ENCODE peak calls at places on chromosomes 4 and X, in seven cellular contexts. G is IMR-90, C is neuronal stem cell, T is H1, V is H9, A is mesenchymal stem cell, B is mesendoderm. M is an unnamed sample.

GRCh38 chr4:4762300-4762699 is 97.2 kb upstream of the MSX1 start:
- DNase-seq in G (no peak), C (no peak), T (no peak), V (no peak), A (no peak), B (no peak), M (no peak)

GRCh38 chr4:111991797-111992196 is 153.5 kb upstream of the FAM241A start:
- DNase-seq in G (peak), C (no peak), T (no peak), V (no peak), A (peak), B (no peak), M (peak)

GRCh38 chr4:70240192-70240591 is 2.2 kb upstream of the CSN3 start:
- DNase-seq in G (peak), C (no peak), T (no peak), V (no peak), A (peak), B (peak), M (peak)

GRCh38 chrX:15737957-15738685 is at the start of gene CA5B:
- DNase-seq in G (peak), C (peak), T (peak), V (peak), A (peak), B (peak), M (peak)

GRCh38 chr4:1047976-1048780 is 36.8 kb downstream of the FGFRL1 start:
- DNase-seq in G (no peak), C (no peak), T (peak), V (peak), A (no peak), B (no peak), M (no peak)

GRCh38 chr4:112170451-112170993 is 25.3 kb downstream of the FAM241A start:
- DNase-seq in G (peak), C (no peak), T (no peak), V (no peak), A (peak), B (peak), M (peak)

GRCh38 chr4:38884254-38884653 is 16.6 kb downstream of the FAM114A1 start:
- DNase-seq in G (no peak), C (no peak), T (no peak), V (no peak), A (no peak), B (no peak), M (no peak)

GRCh38 chrX:123487226-123487625 is 245.6 kb downstream of the THOC2 start:
- DNase-seq in G (no peak), C (no peak), T (no peak), V (no peak), A (no peak), B (no peak), M (peak)

GRCh38 chr4:110197421-110198398 is 705 bp downstream of the ELOVL6 start:
- DNase-seq in G (peak), C (no peak), T (peak), V (peak), A (peak), B (peak), M (peak)

GRCh38 chr4:110202024-110202423 is 3.6 kb upstream of the ELOVL6 start:
- DNase-seq in G (no peak), C (no peak), T (no peak), V (no peak), A (no peak), B (no peak), M (no peak)

GRCh38 chr4:110201502-110201901 is 3.1 kb upstream of the ELOVL6 start:
- DNase-seq in G (no peak), C (no peak), T (no peak), V (no peak), A (no peak), B (peak), M (no peak)

GRCh38 chr4:110198472-110199419 is at the start of gene ELOVL6:
- DNase-seq in G (peak), C (peak), T (peak), V (peak), A (peak), B (peak), M (peak)

DNA sequence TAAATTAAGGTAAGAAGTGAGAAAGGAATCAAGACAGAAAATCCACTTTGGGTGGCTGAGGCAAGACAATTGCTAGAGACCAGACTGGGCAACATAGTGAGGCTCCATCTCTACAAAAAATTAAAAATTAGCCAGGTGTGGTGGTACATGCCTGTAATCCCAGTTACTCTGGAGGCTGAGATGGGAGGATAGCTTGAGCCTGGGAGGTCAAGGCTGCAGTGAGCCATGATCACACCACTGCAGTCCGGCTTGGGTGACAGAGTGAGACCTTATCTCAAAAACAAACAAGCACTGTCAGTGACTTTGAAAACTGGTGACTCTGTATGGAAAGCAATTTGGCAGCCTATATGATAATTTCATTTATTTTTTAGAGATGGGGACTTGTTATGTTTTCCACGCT is 2.3 kb upstream of the ELOVL6 start:
- DNase-seq in G (no peak), C (no peak), T (no peak), V (no peak), A (no peak), B (no peak), M (no peak)
- H2BK120ac ChIP-seq in G (no peak), C (no peak), T (no peak), V (no peak), A (no peak), B (no peak), M (no peak)

GRCh38 chrX:105451426-105451825 is 230.9 kb upstream of the TEX13A start:
- DNase-seq in G (peak), C (no peak), T (no peak), V (no peak), A (peak), B (no peak), M (no peak)
- H2BK120ac ChIP-seq in G (no peak), C (no peak), T (no peak), V (no peak), A (no peak), B (no peak), M (no peak)

DNA sequence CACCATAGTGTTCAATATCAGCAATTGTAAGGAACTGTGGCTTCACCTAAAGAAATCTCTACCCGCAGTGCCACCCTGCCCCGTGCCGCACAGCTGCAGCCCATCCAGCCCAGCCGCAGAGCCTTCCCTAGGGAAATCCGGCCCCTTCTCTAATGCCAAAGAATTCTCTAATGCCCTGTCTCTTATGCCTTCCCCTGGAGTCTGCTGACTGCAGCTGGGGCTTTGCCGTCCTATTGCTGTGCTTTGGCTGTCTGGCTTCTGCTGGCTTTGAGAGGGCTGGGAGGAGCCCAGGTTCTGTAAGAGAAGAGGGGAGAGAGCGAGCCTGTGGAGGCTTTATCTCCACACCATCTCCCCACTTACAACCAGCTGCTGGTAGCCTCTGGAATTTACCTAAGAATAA is 85.9 kb upstream of the HELT start:
- DNase-seq in G (no peak), C (no peak), T (peak), V (no peak), A (no peak), B (peak), M (peak)
- H2BK120ac ChIP-seq in G (no peak), C (no peak), T (no peak), V (no peak), A (no peak), B (no peak), M (no peak)

GRCh38 chr4:94673961-94674360 is 83.8 kb upstream of the BMPR1B start:
- DNase-seq in G (no peak), C (no peak), T (no peak), V (no peak), A (no peak), B (no peak), M (no peak)

GRCh38 chr4:94665500-94666398 is 92.0 kb upstream of the BMPR1B start:
- DNase-seq in G (no peak), C (no peak), T (no peak), V (no peak), A (no peak), B (no peak), M (no peak)

GRCh38 chr4:94669672-94670664 is 87.8 kb upstream of the BMPR1B start:
- DNase-seq in G (no peak), C (no peak), T (no peak), V (no peak), A (no peak), B (no peak), M (no peak)

GRCh38 chr4:94671113-94671512 is 86.6 kb upstream of the BMPR1B start:
- DNase-seq in G (no peak), C (no peak), T (no peak), V (no peak), A (no peak), B (no peak), M (no peak)

GRCh38 chr4:94668724-94669123 is 89.0 kb upstream of the BMPR1B start:
- DNase-seq in G (no peak), C (no peak), T (no peak), V (no peak), A (no peak), B (no peak), M (no peak)
- H2BK120ac ChIP-seq in G (no peak), C (no peak), T (no peak), V (no peak), A (no peak), B (no peak), M (no peak)

DNA sequence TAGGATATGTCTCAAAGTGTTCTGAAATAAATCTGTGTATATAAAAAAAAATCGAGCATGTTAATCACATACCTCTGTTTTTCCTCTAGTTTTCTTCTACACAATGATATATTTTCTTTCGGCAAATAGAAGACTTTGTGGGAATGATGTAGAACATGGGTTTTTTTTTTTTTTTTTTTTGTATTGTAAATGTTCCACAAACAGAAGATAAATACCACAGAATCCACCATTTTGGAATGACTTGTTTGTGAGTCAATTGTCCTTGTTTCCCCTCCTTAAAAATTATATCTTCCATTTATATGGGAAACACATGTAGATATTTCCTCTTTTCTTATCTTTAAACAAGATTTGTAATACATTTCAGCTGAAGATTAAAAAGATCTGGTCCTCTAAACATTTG is 304.5 kb downstream of the SPRY1 start:
- DNase-seq in G (peak), C (no peak), T (no peak), V (no peak), A (no peak), B (no peak), M (no peak)
- H2BK120ac ChIP-seq in G (peak), C (no peak), T (no peak), V (no peak), A (no peak), B (no peak), M (no peak)